ENCODE peak calls at places on chromosome 14, in ten cellular contexts. One of them, this sample, is unnamed. For H3K4me1, the result is how much of the 10 kb centered on the place peaks cover.

GRCh38 chr14:58149196-58149595 is 2.8 kb downstream of the ARMH4 start:
- DNase-seq in tibial artery: no peak
- DNase-seq in psoas muscle: no peak
- DNase-seq in transverse colon: no peak
- DNase-seq in left ventricle myocardium inferior: no peak
- DNase-seq in PC-3: no peak
- DNase-seq in MM.1S: no peak
- DNase-seq in cardiac muscle cell: no peak
- DNase-seq in ovary: no peak
- DNase-seq in adrenal gland: no peak
- DNase-seq in this sample: no peak

GRCh38 chr14:61342486-61342885 is 21.1 kb downstream of the PRKCH start:
- DNase-seq in tibial artery: no peak
- DNase-seq in psoas muscle: no peak
- DNase-seq in transverse colon: peak
- DNase-seq in left ventricle myocardium inferior: no peak
- DNase-seq in PC-3: no peak
- DNase-seq in MM.1S: no peak
- DNase-seq in cardiac muscle cell: no peak
- DNase-seq in ovary: no peak
- DNase-seq in adrenal gland: no peak
- DNase-seq in this sample: peak

GRCh38 chr14:77027538-77028383 is 747 bp downstream of the IRF2BPL start:
- DNase-seq in tibial artery: peak
- DNase-seq in psoas muscle: peak
- DNase-seq in transverse colon: peak
- DNase-seq in left ventricle myocardium inferior: peak
- DNase-seq in PC-3: peak
- DNase-seq in MM.1S: peak
- DNase-seq in cardiac muscle cell: peak
- DNase-seq in ovary: peak
- DNase-seq in adrenal gland: peak
- DNase-seq in this sample: peak

GRCh38 chr14:53538316-53538851 is 385.3 kb upstream of the DDHD1 start:
- DNase-seq in tibial artery: no peak
- DNase-seq in psoas muscle: no peak
- DNase-seq in transverse colon: no peak
- DNase-seq in left ventricle myocardium inferior: no peak
- DNase-seq in PC-3: no peak
- DNase-seq in MM.1S: no peak
- DNase-seq in cardiac muscle cell: no peak
- DNase-seq in ovary: no peak
- DNase-seq in adrenal gland: no peak
- DNase-seq in this sample: no peak

GRCh38 chr14:38208825-38209562 is 1.3 kb downstream of the SSTR1 start:
- DNase-seq in tibial artery: peak
- DNase-seq in psoas muscle: peak
- DNase-seq in transverse colon: peak
- DNase-seq in left ventricle myocardium inferior: peak
- DNase-seq in PC-3: no peak
- DNase-seq in MM.1S: no peak
- DNase-seq in cardiac muscle cell: peak
- DNase-seq in ovary: no peak
- DNase-seq in adrenal gland: no peak
- DNase-seq in this sample: no peak

GRCh38 chr14:75427126-75427481 is 718 bp upstream of the JDP2 start:
- DNase-seq in tibial artery: no peak
- DNase-seq in psoas muscle: no peak
- DNase-seq in transverse colon: peak
- DNase-seq in left ventricle myocardium inferior: peak
- DNase-seq in PC-3: no peak
- DNase-seq in MM.1S: no peak
- DNase-seq in cardiac muscle cell: no peak
- DNase-seq in ovary: peak
- DNase-seq in adrenal gland: no peak
- DNase-seq in this sample: no peak

GRCh38 chr14:71143391-71144290 is 236.4 kb downstream of the PCNX1 start:
- DNase-seq in tibial artery: no peak
- DNase-seq in psoas muscle: no peak
- DNase-seq in transverse colon: no peak
- DNase-seq in left ventricle myocardium inferior: no peak
- DNase-seq in PC-3: peak
- DNase-seq in MM.1S: no peak
- DNase-seq in cardiac muscle cell: peak
- DNase-seq in ovary: no peak
- DNase-seq in adrenal gland: peak
- DNase-seq in this sample: peak

GRCh38 chr14:61103541-61104339 is 122.7 kb downstream of the SLC38A6 start:
- DNase-seq in tibial artery: peak
- DNase-seq in psoas muscle: peak
- DNase-seq in transverse colon: peak
- DNase-seq in left ventricle myocardium inferior: no peak
- DNase-seq in PC-3: peak
- DNase-seq in MM.1S: no peak
- DNase-seq in cardiac muscle cell: peak
- DNase-seq in ovary: peak
- DNase-seq in adrenal gland: peak
- DNase-seq in this sample: no peak

GRCh38 chr14:101579372-101580080 is 18.2 kb downstream of the DIO3 start:
- DNase-seq in tibial artery: no peak
- DNase-seq in psoas muscle: no peak
- DNase-seq in transverse colon: no peak
- DNase-seq in left ventricle myocardium inferior: no peak
- DNase-seq in PC-3: no peak
- DNase-seq in MM.1S: no peak
- DNase-seq in cardiac muscle cell: no peak
- DNase-seq in ovary: no peak
- DNase-seq in adrenal gland: no peak
- DNase-seq in this sample: no peak

GRCh38 chr14:89391123-89391522 is 25.9 kb downstream of the FOXN3 start:
- DNase-seq in tibial artery: no peak
- DNase-seq in psoas muscle: no peak
- DNase-seq in transverse colon: no peak
- DNase-seq in left ventricle myocardium inferior: no peak
- DNase-seq in PC-3: peak
- DNase-seq in MM.1S: no peak
- DNase-seq in cardiac muscle cell: no peak
- DNase-seq in ovary: no peak
- DNase-seq in adrenal gland: peak
- DNase-seq in this sample: no peak

GRCh38 chr14:52031781-52032180 is 37.1 kb downstream of the NID2 start:
- DNase-seq in tibial artery: peak
- DNase-seq in psoas muscle: peak
- DNase-seq in transverse colon: no peak
- DNase-seq in left ventricle myocardium inferior: peak
- DNase-seq in PC-3: no peak
- DNase-seq in MM.1S: no peak
- DNase-seq in cardiac muscle cell: peak
- DNase-seq in ovary: no peak
- DNase-seq in adrenal gland: no peak
- DNase-seq in this sample: no peak

GRCh38 chr14:59275668-59276067 is 87.2 kb downstream of the DAAM1 start:
- DNase-seq in tibial artery: no peak
- DNase-seq in psoas muscle: no peak
- DNase-seq in transverse colon: no peak
- DNase-seq in left ventricle myocardium inferior: no peak
- DNase-seq in PC-3: peak
- DNase-seq in MM.1S: no peak
- DNase-seq in cardiac muscle cell: peak
- DNase-seq in ovary: no peak
- DNase-seq in adrenal gland: no peak
- DNase-seq in this sample: no peak

GRCh38 chr14:24678801-24679247 is 44.8 kb upstream of the GZMB start:
- DNase-seq in tibial artery: peak
- DNase-seq in psoas muscle: peak
- DNase-seq in transverse colon: peak
- DNase-seq in left ventricle myocardium inferior: peak
- DNase-seq in PC-3: peak
- DNase-seq in MM.1S: peak
- DNase-seq in cardiac muscle cell: peak
- DNase-seq in ovary: peak
- DNase-seq in adrenal gland: peak
- DNase-seq in this sample: peak
- H3K4me3 ChIP-seq in tibial artery: peak
- H3K4me3 ChIP-seq in psoas muscle: peak
- H3K4me3 ChIP-seq in transverse colon: peak
- H3K4me3 ChIP-seq in left ventricle myocardium inferior: peak
- H3K4me3 ChIP-seq in PC-3: peak
- H3K4me3 ChIP-seq in MM.1S: peak
- H3K4me3 ChIP-seq in cardiac muscle cell: no peak
- H3K4me3 ChIP-seq in ovary: peak
- H3K4me3 ChIP-seq in adrenal gland: no peak
- H3K4me3 ChIP-seq in this sample: no peak

GRCh38 chr14:31965735-31966598 is 111.1 kb upstream of the ARHGAP5 start:
- DNase-seq in tibial artery: no peak
- DNase-seq in psoas muscle: no peak
- DNase-seq in transverse colon: no peak
- DNase-seq in left ventricle myocardium inferior: no peak
- DNase-seq in PC-3: peak
- DNase-seq in MM.1S: no peak
- DNase-seq in cardiac muscle cell: peak
- DNase-seq in ovary: peak
- DNase-seq in adrenal gland: peak
- DNase-seq in this sample: no peak
- H3K4me1 ChIP-seq in tibial artery: under half
- H3K4me1 ChIP-seq in psoas muscle: under half
- H3K4me1 ChIP-seq in transverse colon: under half
- H3K4me1 ChIP-seq in left ventricle myocardium inferior: under half
- H3K4me1 ChIP-seq in PC-3: under half
- H3K4me1 ChIP-seq in MM.1S: under half
- H3K4me1 ChIP-seq in cardiac muscle cell: under half
- H3K4me1 ChIP-seq in ovary: under half
- H3K4me1 ChIP-seq in adrenal gland: under half
- H3K4me1 ChIP-seq in this sample: under half

DNA sequence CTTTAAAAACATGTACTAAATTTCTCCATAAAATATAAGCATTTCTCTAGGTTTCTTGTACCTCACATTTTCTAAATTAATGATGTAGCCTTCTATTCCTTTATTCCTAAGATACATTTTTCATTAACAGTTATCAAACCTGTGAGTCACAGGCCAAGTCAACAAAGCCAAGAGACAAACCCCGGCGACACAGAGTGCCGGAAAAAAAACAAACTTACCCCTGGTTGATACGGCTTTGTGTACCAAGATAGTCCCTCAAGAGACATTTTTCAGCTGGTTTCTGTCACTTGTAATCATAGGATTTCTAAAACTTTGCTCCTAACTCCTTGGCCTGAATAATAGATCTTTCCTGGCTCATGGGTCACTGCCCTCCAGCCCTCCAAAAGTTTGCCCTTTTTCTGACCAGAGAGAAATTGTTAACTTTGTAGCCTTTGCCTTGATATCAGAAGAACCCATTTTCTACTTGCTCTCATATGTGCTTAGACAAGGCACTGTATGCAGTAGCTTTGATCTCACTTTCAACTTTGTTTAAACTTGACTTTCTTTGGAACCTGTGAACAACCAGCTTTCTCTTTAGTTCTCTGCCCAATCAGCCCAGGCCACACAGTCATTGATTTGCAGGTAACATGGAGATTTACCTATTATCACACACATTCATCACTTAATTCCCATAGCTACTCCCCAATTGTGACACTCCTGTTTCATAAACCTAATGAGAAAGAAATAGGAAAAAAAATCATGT is 172.2 kb downstream of the PRKD1 start:
- DNase-seq in tibial artery: no peak
- DNase-seq in psoas muscle: no peak
- DNase-seq in transverse colon: no peak
- DNase-seq in left ventricle myocardium inferior: no peak
- DNase-seq in PC-3: no peak
- DNase-seq in MM.1S: no peak
- DNase-seq in cardiac muscle cell: no peak
- DNase-seq in ovary: no peak
- DNase-seq in adrenal gland: peak
- DNase-seq in this sample: no peak
- H3K4me3 ChIP-seq in tibial artery: no peak
- H3K4me3 ChIP-seq in psoas muscle: no peak
- H3K4me3 ChIP-seq in transverse colon: no peak
- H3K4me3 ChIP-seq in left ventricle myocardium inferior: no peak
- H3K4me3 ChIP-seq in PC-3: no peak
- H3K4me3 ChIP-seq in MM.1S: no peak
- H3K4me3 ChIP-seq in cardiac muscle cell: no peak
- H3K4me3 ChIP-seq in ovary: no peak
- H3K4me3 ChIP-seq in adrenal gland: no peak
- H3K4me3 ChIP-seq in this sample: no peak

GRCh38 chr14:50795127-50795526 is 35.8 kb downstream of the NIN start:
- DNase-seq in tibial artery: no peak
- DNase-seq in psoas muscle: no peak
- DNase-seq in transverse colon: no peak
- DNase-seq in left ventricle myocardium inferior: no peak
- DNase-seq in PC-3: no peak
- DNase-seq in MM.1S: no peak
- DNase-seq in cardiac muscle cell: no peak
- DNase-seq in ovary: no peak
- DNase-seq in adrenal gland: no peak
- DNase-seq in this sample: no peak

GRCh38 chr14:50797250-50798047 is 33.5 kb downstream of the NIN start:
- DNase-seq in tibial artery: no peak
- DNase-seq in psoas muscle: no peak
- DNase-seq in transverse colon: no peak
- DNase-seq in left ventricle myocardium inferior: no peak
- DNase-seq in PC-3: no peak
- DNase-seq in MM.1S: no peak
- DNase-seq in cardiac muscle cell: no peak
- DNase-seq in ovary: no peak
- DNase-seq in adrenal gland: no peak
- DNase-seq in this sample: no peak

GRCh38 chr14:50796391-50796790 is 34.6 kb downstream of the NIN start:
- DNase-seq in tibial artery: no peak
- DNase-seq in psoas muscle: no peak
- DNase-seq in transverse colon: no peak
- DNase-seq in left ventricle myocardium inferior: no peak
- DNase-seq in PC-3: no peak
- DNase-seq in MM.1S: no peak
- DNase-seq in cardiac muscle cell: no peak
- DNase-seq in ovary: no peak
- DNase-seq in adrenal gland: no peak
- DNase-seq in this sample: no peak

GRCh38 chr14:50794063-50794645 is 36.8 kb downstream of the NIN start:
- DNase-seq in tibial artery: no peak
- DNase-seq in psoas muscle: no peak
- DNase-seq in transverse colon: no peak
- DNase-seq in left ventricle myocardium inferior: no peak
- DNase-seq in PC-3: no peak
- DNase-seq in MM.1S: no peak
- DNase-seq in cardiac muscle cell: no peak
- DNase-seq in ovary: no peak
- DNase-seq in adrenal gland: no peak
- DNase-seq in this sample: no peak

DNA sequence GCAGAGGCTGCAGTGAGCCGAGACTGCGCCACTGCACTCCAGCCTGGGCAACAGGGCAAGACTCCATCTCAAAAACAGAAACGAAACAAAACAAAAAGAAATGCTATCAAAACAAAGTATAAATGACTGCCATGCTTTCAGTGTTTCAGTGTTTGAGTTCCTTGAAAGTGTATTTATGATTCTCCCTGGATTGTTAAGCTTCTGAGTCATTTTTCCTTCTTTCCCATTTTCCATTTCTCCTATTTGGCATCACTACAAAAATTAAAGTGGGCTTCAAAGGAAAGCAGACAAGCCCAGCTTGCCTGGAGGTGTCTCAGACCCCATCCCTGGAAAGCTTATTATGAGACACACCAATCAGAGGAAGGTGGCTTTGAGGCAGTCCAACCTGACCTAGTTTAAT is 35.1 kb downstream of the NIN start:
- DNase-seq in tibial artery: no peak
- DNase-seq in psoas muscle: no peak
- DNase-seq in transverse colon: no peak
- DNase-seq in left ventricle myocardium inferior: no peak
- DNase-seq in PC-3: no peak
- DNase-seq in MM.1S: no peak
- DNase-seq in cardiac muscle cell: no peak
- DNase-seq in ovary: no peak
- DNase-seq in adrenal gland: no peak
- DNase-seq in this sample: no peak
- H3K4me1 ChIP-seq in tibial artery: under half
- H3K4me1 ChIP-seq in psoas muscle: under half
- H3K4me1 ChIP-seq in transverse colon: under half
- H3K4me1 ChIP-seq in left ventricle myocardium inferior: under half
- H3K4me1 ChIP-seq in PC-3: under half
- H3K4me1 ChIP-seq in MM.1S: under half
- H3K4me1 ChIP-seq in cardiac muscle cell: under half
- H3K4me1 ChIP-seq in ovary: under half
- H3K4me1 ChIP-seq in adrenal gland: under half
- H3K4me1 ChIP-seq in this sample: under half